ENCODE peak calls at places on chromosome 20, in six cellular contexts. One of them, this sample, is unnamed.

GRCh38 chr20:38222231-38222922 is 38.2 kb downstream of the KIAA1755 start:
- DNase-seq in omental fat pad: peak; percentile 79
- DNase-seq in effector CD8-positive, alpha-beta T cell: peak; percentile 1
- DNase-seq in NT2/D1: peak; percentile 60
- DNase-seq in hepatocyte: peak; percentile 79
- DNase-seq in H54: peak; percentile 65
- DNase-seq in this sample: no peak

GRCh38 chr20:16927031-16927430 is 178.9 kb downstream of the OTOR start:
- DNase-seq in NT2/D1: no peak
- DNase-seq in hepatocyte: peak; percentile 25
- DNase-seq in omental fat pad: no peak
- DNase-seq in effector CD8-positive, alpha-beta T cell: no peak
- DNase-seq in H54: no peak
- DNase-seq in this sample: no peak

GRCh38 chr20:2507875-2508630 is 662 bp downstream of the ZNF343 start:
- DNase-seq in H54: no peak
- DNase-seq in effector CD8-positive, alpha-beta T cell: no peak
- DNase-seq in NT2/D1: no peak
- DNase-seq in omental fat pad: no peak
- DNase-seq in hepatocyte: peak; percentile 16
- DNase-seq in this sample: no peak

GRCh38 chr20:38127011-38127621 is 38.0 kb downstream of the TGM2 start:
- DNase-seq in hepatocyte: peak; percentile 54
- DNase-seq in omental fat pad: no peak
- DNase-seq in effector CD8-positive, alpha-beta T cell: no peak
- DNase-seq in H54: peak; percentile 63
- DNase-seq in NT2/D1: no peak
- DNase-seq in this sample: no peak

GRCh38 chr20:36284751-36285150 is 21.4 kb upstream of the DLGAP4 start:
- DNase-seq in hepatocyte: no peak
- DNase-seq in effector CD8-positive, alpha-beta T cell: no peak
- DNase-seq in NT2/D1: no peak
- DNase-seq in omental fat pad: no peak
- DNase-seq in H54: no peak
- DNase-seq in this sample: no peak

GRCh38 chr20:29763821-29764511 is 1493.5 kb upstream of the DEFB115 start:
- DNase-seq in NT2/D1: no peak
- DNase-seq in H54: no peak
- DNase-seq in omental fat pad: no peak
- DNase-seq in hepatocyte: no peak
- DNase-seq in effector CD8-positive, alpha-beta T cell: no peak
- DNase-seq in this sample: no peak

GRCh38 chr20:38769376-38770295 is 21.4 kb downstream of the ACTR5 start:
- DNase-seq in effector CD8-positive, alpha-beta T cell: no peak
- DNase-seq in H54: no peak
- DNase-seq in omental fat pad: no peak
- DNase-seq in hepatocyte: no peak
- DNase-seq in NT2/D1: no peak
- DNase-seq in this sample: no peak

GRCh38 chr20:50284811-50285375 is 94.3 kb downstream of the CEBPB start:
- DNase-seq in omental fat pad: no peak
- DNase-seq in effector CD8-positive, alpha-beta T cell: no peak
- DNase-seq in NT2/D1: no peak
- DNase-seq in hepatocyte: no peak
- DNase-seq in H54: no peak
- DNase-seq in this sample: no peak

GRCh38 chr20:36528176-36528874 is 13.0 kb upstream of the MYL9 start:
- DNase-seq in effector CD8-positive, alpha-beta T cell: no peak
- DNase-seq in NT2/D1: no peak
- DNase-seq in hepatocyte: no peak
- DNase-seq in H54: no peak
- DNase-seq in omental fat pad: no peak
- DNase-seq in this sample: peak; percentile 44

GRCh38 chr20:62405108-62405980 is 1.7 kb downstream of the CABLES2 start:
- DNase-seq in NT2/D1: no peak
- DNase-seq in omental fat pad: peak; percentile 48
- DNase-seq in effector CD8-positive, alpha-beta T cell: no peak
- DNase-seq in hepatocyte: peak; percentile 74
- DNase-seq in H54: no peak
- DNase-seq in this sample: no peak

GRCh38 chr20:50744143-50744792 is 12.9 kb downstream of the PARD6B start:
- DNase-seq in H54: peak; percentile 73
- DNase-seq in omental fat pad: no peak
- DNase-seq in NT2/D1: no peak
- DNase-seq in hepatocyte: peak; percentile 92
- DNase-seq in effector CD8-positive, alpha-beta T cell: no peak
- DNase-seq in this sample: no peak

GRCh38 chr20:57038608-57039440 is 227.6 kb downstream of the BMP7 start:
- DNase-seq in omental fat pad: no peak
- DNase-seq in effector CD8-positive, alpha-beta T cell: no peak
- DNase-seq in NT2/D1: no peak
- DNase-seq in hepatocyte: no peak
- DNase-seq in H54: no peak
- DNase-seq in this sample: no peak

This sample was measured in NCI-H524 treated with DMSO at 0.1 percent for 48 hours.